ENCODE peak calls at places on chromosome 2, in five cellular contexts. One of them, this sample, is unnamed.

GRCh38 chr2:70668911-70669310 is 99.1 kb downstream of the ADD2 start:
- DNase-seq in fibroblast of lung: no peak
- DNase-seq in colonic mucosa: no peak
- DNase-seq in heart right ventricle: no peak
- DNase-seq in Peyer's patch: no peak
- DNase-seq in this sample: no peak

GRCh38 chr2:220279372-220279771 is 651.9 kb downstream of the SLC4A3 start:
- DNase-seq in fibroblast of lung: peak; percentile 77
- DNase-seq in colonic mucosa: no peak
- DNase-seq in heart right ventricle: no peak
- DNase-seq in Peyer's patch: no peak
- DNase-seq in this sample: peak; percentile 81

GRCh38 chr2:167509585-167509984 is 621.3 kb downstream of the XIRP2 start:
- DNase-seq in fibroblast of lung: peak; percentile 68
- DNase-seq in colonic mucosa: no peak
- DNase-seq in heart right ventricle: no peak
- DNase-seq in Peyer's patch: no peak
- DNase-seq in this sample: peak; percentile 79

GRCh38 chr2:38661306-38661705 is 4.6 kb upstream of the GALM start:
- DNase-seq in fibroblast of lung: peak; percentile 12
- DNase-seq in colonic mucosa: no peak
- DNase-seq in heart right ventricle: no peak
- DNase-seq in Peyer's patch: no peak
- DNase-seq in this sample: no peak

GRCh38 chr2:220503446-220503845 is 876.0 kb downstream of the SLC4A3 start:
- DNase-seq in fibroblast of lung: no peak
- DNase-seq in colonic mucosa: no peak
- DNase-seq in heart right ventricle: no peak
- DNase-seq in Peyer's patch: no peak
- DNase-seq in this sample: no peak

GRCh38 chr2:182379235-182379634 is 47.6 kb downstream of the PDE1A start:
- DNase-seq in fibroblast of lung: peak; percentile 84
- DNase-seq in colonic mucosa: no peak
- DNase-seq in heart right ventricle: no peak
- DNase-seq in Peyer's patch: no peak
- DNase-seq in this sample: no peak

GRCh38 chr2:210955591-210955990 is 399.2 kb downstream of the CPS1 start:
- DNase-seq in fibroblast of lung: peak; percentile 49
- DNase-seq in colonic mucosa: no peak
- DNase-seq in heart right ventricle: no peak
- DNase-seq in Peyer's patch: no peak
- DNase-seq in this sample: peak; percentile 78

GRCh38 chr2:133177196-133177595 is 391.1 kb downstream of the NCKAP5 start:
- DNase-seq in fibroblast of lung: peak; percentile 50
- DNase-seq in colonic mucosa: no peak
- DNase-seq in heart right ventricle: no peak
- DNase-seq in Peyer's patch: no peak
- DNase-seq in this sample: peak; percentile 59

GRCh38 chr2:241224068-241224850 is 35.8 kb downstream of the ANO7 start:
- DNase-seq in fibroblast of lung: peak; percentile 55
- DNase-seq in colonic mucosa: no peak
- DNase-seq in heart right ventricle: peak; percentile 40
- DNase-seq in Peyer's patch: no peak
- DNase-seq in this sample: peak; percentile 52

GRCh38 chr2:33521791-33522281 is 45.4 kb downstream of the RASGRP3 start:
- DNase-seq in fibroblast of lung: peak; percentile 72
- DNase-seq in colonic mucosa: no peak
- DNase-seq in heart right ventricle: no peak
- DNase-seq in Peyer's patch: no peak
- DNase-seq in this sample: no peak

GRCh38 chr2:42841344-42841743 is 49.0 kb upstream of the HAAO start:
- DNase-seq in fibroblast of lung: no peak
- DNase-seq in colonic mucosa: no peak
- DNase-seq in heart right ventricle: no peak
- DNase-seq in Peyer's patch: peak; percentile 24
- DNase-seq in this sample: no peak

GRCh38 chr2:26076001-26076587 is 42.2 kb downstream of the RAB10 start:
- DNase-seq in fibroblast of lung: no peak
- DNase-seq in colonic mucosa: no peak
- DNase-seq in heart right ventricle: no peak
- DNase-seq in Peyer's patch: no peak
- DNase-seq in this sample: no peak

GRCh38 chr2:60527762-60528161 is 25.7 kb downstream of the BCL11A start:
- DNase-seq in fibroblast of lung: no peak
- DNase-seq in colonic mucosa: no peak
- DNase-seq in heart right ventricle: no peak
- DNase-seq in Peyer's patch: no peak
- DNase-seq in this sample: no peak

GRCh38 chr2:211930331-211930730 is 608.3 kb downstream of the ERBB4 start:
- DNase-seq in fibroblast of lung: no peak
- DNase-seq in colonic mucosa: no peak
- DNase-seq in heart right ventricle: no peak
- DNase-seq in Peyer's patch: no peak
- DNase-seq in this sample: no peak

GRCh38 chr2:55112229-55113016 is 62.2 kb upstream of the RTN4 start:
- DNase-seq in fibroblast of lung: peak; percentile 79
- DNase-seq in colonic mucosa: peak; percentile 65
- DNase-seq in heart right ventricle: peak; percentile 86
- DNase-seq in Peyer's patch: peak; percentile 63
- DNase-seq in this sample: peak; percentile 69

GRCh38 chr2:172211507-172211906 is 108.8 kb upstream of the DLX2 start:
- DNase-seq in fibroblast of lung: no peak
- DNase-seq in colonic mucosa: no peak
- DNase-seq in heart right ventricle: no peak
- DNase-seq in Peyer's patch: no peak
- DNase-seq in this sample: peak; percentile 17

GRCh38 chr2:130972410-130972809 is 120.8 kb downstream of the FAM168B start:
- DNase-seq in fibroblast of lung: no peak
- DNase-seq in colonic mucosa: no peak
- DNase-seq in heart right ventricle: no peak
- DNase-seq in Peyer's patch: no peak
- DNase-seq in this sample: no peak

GRCh38 chr2:195496991-195497390 is 160.0 kb upstream of the SLC39A10 start:
- DNase-seq in fibroblast of lung: no peak
- DNase-seq in colonic mucosa: no peak
- DNase-seq in heart right ventricle: no peak
- DNase-seq in Peyer's patch: no peak
- DNase-seq in this sample: no peak

GRCh38 chr2:195498176-195498575 is 158.8 kb upstream of the SLC39A10 start:
- DNase-seq in fibroblast of lung: peak; percentile 60
- DNase-seq in colonic mucosa: peak; percentile 48
- DNase-seq in heart right ventricle: no peak
- DNase-seq in Peyer's patch: peak; percentile 92
- DNase-seq in this sample: no peak

GRCh38 chr2:195494452-195494851 is 162.6 kb upstream of the SLC39A10 start:
- DNase-seq in fibroblast of lung: no peak
- DNase-seq in colonic mucosa: no peak
- DNase-seq in heart right ventricle: no peak
- DNase-seq in Peyer's patch: no peak
- DNase-seq in this sample: no peak

GRCh38 chr2:195495966-195496365 is 161.1 kb upstream of the SLC39A10 start:
- DNase-seq in fibroblast of lung: no peak
- DNase-seq in colonic mucosa: no peak
- DNase-seq in heart right ventricle: no peak
- DNase-seq in Peyer's patch: no peak
- DNase-seq in this sample: no peak

GRCh38 chr2:195495356-195495755 is 161.7 kb upstream of the SLC39A10 start:
- DNase-seq in fibroblast of lung: no peak
- DNase-seq in colonic mucosa: no peak
- DNase-seq in heart right ventricle: no peak
- DNase-seq in Peyer's patch: no peak
- DNase-seq in this sample: no peak
- TF ChIP-seq CTCF in fibroblast of lung: no peak
- TF ChIP-seq CTCF in colonic mucosa: no peak
- TF ChIP-seq CTCF in heart right ventricle: no peak
- TF ChIP-seq CTCF in Peyer's patch: no peak
- TF ChIP-seq CTCF in this sample: no peak

GRCh38 chr2:208039661-208040060 is 14.3 kb upstream of the PLEKHM3 start:
- DNase-seq in fibroblast of lung: no peak
- DNase-seq in colonic mucosa: no peak
- DNase-seq in heart right ventricle: no peak
- DNase-seq in Peyer's patch: no peak
- DNase-seq in this sample: no peak
- H3K4me3 ChIP-seq in fibroblast of lung: no peak overlapping the region
- H3K4me3 ChIP-seq in colonic mucosa: no peak overlapping the region
- H3K4me3 ChIP-seq in heart right ventricle: no peak overlapping the region
- H3K4me3 ChIP-seq in Peyer's patch: no peak overlapping the region
- H3K4me3 ChIP-seq in this sample: no peak overlapping the region

GRCh38 chr2:236994361-236994760 is 91.3 kb upstream of the COPS8 start:
- DNase-seq in fibroblast of lung: no peak
- DNase-seq in colonic mucosa: no peak
- DNase-seq in heart right ventricle: no peak
- DNase-seq in Peyer's patch: no peak
- DNase-seq in this sample: no peak

GRCh38 chr2:236997086-236997485 is 88.6 kb upstream of the COPS8 start:
- DNase-seq in fibroblast of lung: no peak
- DNase-seq in colonic mucosa: no peak
- DNase-seq in heart right ventricle: no peak
- DNase-seq in Peyer's patch: no peak
- DNase-seq in this sample: no peak

GRCh38 chr2:236998250-236998649 is 87.4 kb upstream of the COPS8 start:
- DNase-seq in fibroblast of lung: peak; percentile 52
- DNase-seq in colonic mucosa: no peak
- DNase-seq in heart right ventricle: no peak
- DNase-seq in Peyer's patch: no peak
- DNase-seq in this sample: no peak

GRCh38 chr2:237000481-237000880 is 85.2 kb upstream of the COPS8 start:
- DNase-seq in fibroblast of lung: no peak
- DNase-seq in colonic mucosa: no peak
- DNase-seq in heart right ventricle: no peak
- DNase-seq in Peyer's patch: no peak
- DNase-seq in this sample: no peak

GRCh38 chr2:236998758-236999157 is 86.9 kb upstream of the COPS8 start:
- DNase-seq in fibroblast of lung: no peak
- DNase-seq in colonic mucosa: no peak
- DNase-seq in heart right ventricle: no peak
- DNase-seq in Peyer's patch: no peak
- DNase-seq in this sample: no peak
- H3K27ac ChIP-seq in fibroblast of lung: no peak overlapping the region
- H3K27ac ChIP-seq in colonic mucosa: no peak overlapping the region
- H3K27ac ChIP-seq in heart right ventricle: no peak overlapping the region
- H3K27ac ChIP-seq in Peyer's patch: no peak overlapping the region
- H3K27ac ChIP-seq in this sample: no peak overlapping the region

GRCh38 chr2:102871707-102872106 is 109.9 kb downstream of the TMEM182 start:
- DNase-seq in fibroblast of lung: no peak
- DNase-seq in colonic mucosa: no peak
- DNase-seq in heart right ventricle: no peak
- DNase-seq in Peyer's patch: no peak
- DNase-seq in this sample: no peak

GRCh38 chr2:102872388-102872787 is 110.6 kb downstream of the TMEM182 start:
- DNase-seq in fibroblast of lung: peak; percentile 2
- DNase-seq in colonic mucosa: no peak
- DNase-seq in heart right ventricle: no peak
- DNase-seq in Peyer's patch: no peak
- DNase-seq in this sample: no peak
- TF ChIP-seq CTCF in fibroblast of lung: no peak
- TF ChIP-seq CTCF in colonic mucosa: no peak
- TF ChIP-seq CTCF in heart right ventricle: peak; percentile 45
- TF ChIP-seq CTCF in Peyer's patch: no peak
- TF ChIP-seq CTCF in this sample: no peak

GRCh38 chr2:108594982-108595464 is 60.8 kb downstream of the LIMS1 start:
- DNase-seq in fibroblast of lung: peak; percentile 88
- DNase-seq in colonic mucosa: no peak
- DNase-seq in heart right ventricle: no peak
- DNase-seq in Peyer's patch: no peak
- DNase-seq in this sample: peak; percentile 96
- H3K4me3 ChIP-seq in fibroblast of lung: no peak overlapping the region
- H3K4me3 ChIP-seq in colonic mucosa: no peak overlapping the region
- H3K4me3 ChIP-seq in heart right ventricle: no peak overlapping the region
- H3K4me3 ChIP-seq in Peyer's patch: no peak overlapping the region
- H3K4me3 ChIP-seq in this sample: no peak overlapping the region

DNA sequence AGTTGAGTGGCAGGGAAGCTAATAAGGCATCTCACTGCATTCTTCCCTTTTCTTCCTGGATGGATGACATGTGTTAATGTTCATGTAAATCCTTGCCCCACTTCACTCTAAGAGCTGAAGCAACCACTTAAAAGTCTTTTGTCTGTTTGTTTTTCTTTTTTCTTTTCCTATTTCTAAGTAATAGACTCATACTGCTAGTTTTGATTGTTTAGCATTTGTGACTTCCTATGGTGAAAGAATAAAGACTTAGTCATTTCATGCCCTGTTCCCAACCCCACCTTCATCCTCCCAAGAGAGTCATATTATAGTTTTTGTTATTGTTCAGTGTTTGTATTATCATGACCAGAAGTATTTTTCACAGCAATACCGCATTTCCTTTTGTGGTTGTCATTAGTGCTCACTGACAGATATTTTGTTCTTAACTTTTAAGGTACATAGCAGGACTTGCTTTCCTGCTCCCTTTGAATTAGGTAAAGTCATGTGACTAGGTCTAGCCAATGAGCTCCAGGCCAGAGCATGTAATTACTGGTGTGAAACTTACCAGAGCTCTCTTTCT is 18.1 kb upstream of the SPP2 start:
- DNase-seq in fibroblast of lung: peak; percentile 84
- DNase-seq in colonic mucosa: no peak
- DNase-seq in heart right ventricle: no peak
- DNase-seq in Peyer's patch: peak; percentile 78
- DNase-seq in this sample: peak; percentile 32
- H3K27ac ChIP-seq in fibroblast of lung: no peak overlapping the region
- H3K27ac ChIP-seq in colonic mucosa: no peak overlapping the region
- H3K27ac ChIP-seq in heart right ventricle: peak overlapping the region; percentile 44
- H3K27ac ChIP-seq in Peyer's patch: peak overlapping the region; percentile 56
- H3K27ac ChIP-seq in this sample: no peak overlapping the region

DNA sequence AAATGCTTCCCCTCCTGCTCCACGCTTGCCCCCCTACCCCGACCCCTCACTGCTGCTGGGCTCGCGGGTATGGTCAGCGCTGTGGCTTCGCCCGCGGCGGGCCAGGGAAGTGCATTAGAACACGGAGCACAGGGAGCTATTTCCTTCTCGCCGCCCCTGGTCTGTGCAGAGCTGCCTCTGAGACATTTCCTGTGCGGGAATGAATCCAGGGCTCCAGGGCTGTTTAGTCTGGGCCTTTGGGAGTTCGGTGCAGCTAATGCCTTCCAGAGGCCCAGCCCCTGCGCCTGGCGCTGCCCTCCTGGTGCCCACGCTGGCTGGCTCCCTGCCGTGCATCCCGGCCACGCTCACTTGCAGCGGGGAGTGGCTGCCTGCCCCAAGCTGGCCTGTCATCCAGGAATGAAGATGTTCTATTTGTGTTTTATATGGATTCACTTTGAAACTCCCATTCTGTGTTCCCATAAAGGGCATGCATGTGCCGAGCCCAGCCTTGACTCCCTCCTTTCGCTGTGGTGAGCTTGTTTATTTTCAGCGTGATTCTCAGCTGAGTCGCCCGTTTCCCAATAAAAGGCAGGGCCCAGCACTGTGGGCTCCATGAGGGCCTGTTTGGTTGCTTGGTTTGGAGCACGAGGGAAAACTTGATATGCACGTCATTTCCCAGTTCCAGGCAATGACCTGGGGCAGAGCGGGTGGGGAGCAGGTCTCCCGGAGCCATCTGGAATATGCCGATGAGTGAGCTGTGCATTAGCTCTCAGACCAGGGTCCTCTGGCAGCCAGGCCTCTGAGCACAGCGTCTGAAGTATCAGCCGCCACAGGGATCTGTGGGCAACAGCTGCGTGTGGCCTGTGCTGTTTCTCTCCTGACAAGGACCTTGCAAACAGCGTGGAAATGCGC is 42.7 kb downstream of the SH3RF3 start:
- DNase-seq in fibroblast of lung: peak; percentile 100
- DNase-seq in colonic mucosa: peak; percentile 36
- DNase-seq in heart right ventricle: peak; percentile 45
- DNase-seq in Peyer's patch: peak; percentile 73
- DNase-seq in this sample: peak; percentile 92
- TF ChIP-seq CTCF in fibroblast of lung: peak; percentile 16
- TF ChIP-seq CTCF in colonic mucosa: no peak
- TF ChIP-seq CTCF in heart right ventricle: no peak
- TF ChIP-seq CTCF in Peyer's patch: peak; percentile 20
- TF ChIP-seq CTCF in this sample: peak; percentile 53

GRCh38 chr2:15939854-15940660 is at the start of gene MYCN:
- DNase-seq in fibroblast of lung: peak; percentile 33
- DNase-seq in colonic mucosa: peak; percentile 80
- DNase-seq in heart right ventricle: peak; percentile 27
- DNase-seq in Peyer's patch: peak; percentile 50
- DNase-seq in this sample: peak; percentile 11
- H3K4me3 ChIP-seq in fibroblast of lung: no peak within 1 kb of the TSS
- H3K4me3 ChIP-seq in colonic mucosa: peak within 1 kb of the TSS; percentile 51
- H3K4me3 ChIP-seq in heart right ventricle: peak within 1 kb of the TSS; percentile 57
- H3K4me3 ChIP-seq in Peyer's patch: peak within 1 kb of the TSS; percentile 25
- H3K4me3 ChIP-seq in this sample: peak within 1 kb of the TSS; percentile 30